ENCODE peak calls at places on chromosomes 12 and 14, in five cellular contexts. G is aorta, Q is DND-41, T is K562, S is fibroblast of lung. E is an unnamed sample. For H3K4me1 and H3K36me3, the result is how much of the 10 kb centered on the place peaks cover.

GRCh38 chr12:62711626-62712305 is 223.2 kb downstream of the PPM1H start:
- DNase-seq in G (no peak), Q (no peak), T (no peak), S (no peak), E (no peak)

GRCh38 chr12:19922687-19923086 is 445.6 kb upstream of the PDE3A start:
- DNase-seq in G (no peak), Q (no peak), T (no peak), S (no peak), E (no peak)

GRCh38 chr12:131044136-131044535 is 90.4 kb downstream of the ADGRD1 start:
- DNase-seq in G (peak), Q (no peak), T (no peak), S (no peak), E (no peak)

GRCh38 chr14:27845241-27845850 is 921.2 kb upstream of the FOXG1 start:
- DNase-seq in G (peak), Q (no peak), T (peak), S (no peak), E (no peak)

GRCh38 chr12:93204896-93205295 is 172.8 kb upstream of the NUDT4 start:
- DNase-seq in G (no peak), Q (no peak), T (no peak), S (no peak), E (no peak)

GRCh38 chr14:56805992-56806737 is 4.1 kb downstream of the OTX2 start:
- DNase-seq in G (no peak), Q (no peak), T (no peak), S (no peak), E (no peak)

GRCh38 chr14:50417853-50418252 is 21.2 kb upstream of the CDKL1 start:
- DNase-seq in G (no peak), Q (no peak), T (no peak), S (peak), E (no peak)

GRCh38 chr14:69312608-69313007 is 52.6 kb downstream of the GALNT16 start:
- DNase-seq in G (peak), Q (no peak), T (no peak), S (no peak), E (no peak)

GRCh38 chr12:3869860-3870259 is 3.3 kb downstream of the PARP11 start:
- DNase-seq in G (no peak), Q (peak), T (no peak), S (no peak), E (no peak)

GRCh38 chr12:75487310-75487709 is 6.8 kb downstream of the GLIPR1 start:
- DNase-seq in G (no peak), Q (no peak), T (no peak), S (no peak), E (no peak)

GRCh38 chr14:20743556-20743955 is 2.1 kb upstream of the EDDM3A start:
- DNase-seq in G (no peak), Q (no peak), T (no peak), S (no peak), E (no peak)

GRCh38 chr14:105364100-105364708 is 34.1 kb upstream of the TEX22 start:
- DNase-seq in G (no peak), Q (peak), T (peak), S (peak), E (peak)

GRCh38 chr14:55780156-55780946 is 200.3 kb downstream of the KTN1 start:
- DNase-seq in G (peak), Q (no peak), T (no peak), S (peak), E (no peak)

GRCh38 chr12:117210266-117210918 is 20.1 kb upstream of the FBXO21 start:
- DNase-seq in G (no peak), Q (no peak), T (no peak), S (no peak), E (no peak)

GRCh38 chr14:92581966-92582566 is 68.5 kb downstream of the RIN3 start:
- DNase-seq in G (no peak), Q (no peak), T (no peak), S (no peak), E (no peak)

GRCh38 chr12:122668268-122668667 is 34.9 kb downstream of the HCAR2 start:
- DNase-seq in G (no peak), Q (no peak), T (no peak), S (no peak), E (no peak)

GRCh38 chr12:123983822-123984485 is 10.9 kb downstream of the ZNF664 start:
- DNase-seq in G (no peak), Q (peak), T (peak), S (peak), E (peak)

GRCh38 chr12:14284189-14284722 is 81.2 kb upstream of the ATF7IP start:
- DNase-seq in G (no peak), Q (no peak), T (peak), S (peak), E (no peak)

GRCh38 chr12:75196408-75196807 is 13.2 kb downstream of the KCNC2 start:
- DNase-seq in G (no peak), Q (no peak), T (no peak), S (no peak), E (no peak)

GRCh38 chr14:61154606-61155005 is 126.5 kb downstream of the TMEM30B start:
- DNase-seq in G (no peak), Q (no peak), T (no peak), S (no peak), E (no peak)

GRCh38 chr14:80988742-80989429 is 33.5 kb downstream of the TSHR start:
- DNase-seq in G (no peak), Q (no peak), T (no peak), S (no peak), E (no peak)

GRCh38 chr12:46521145-46521544 is 148.6 kb upstream of the SLC38A2 start:
- DNase-seq in G (no peak), Q (no peak), T (no peak), S (peak), E (no peak)

GRCh38 chr14:28707814-28708213 is 58.8 kb upstream of the FOXG1 start:
- DNase-seq in G (no peak), Q (no peak), T (no peak), S (peak), E (no peak)

GRCh38 chr14:103625361-103626095 is 3.5 kb upstream of the KLC1 start:
- DNase-seq in G (no peak), Q (peak), T (no peak), S (no peak), E (peak)

GRCh38 chr12:40336573-40337199 is 111.9 kb downstream of the LRRK2 start:
- DNase-seq in G (no peak), Q (no peak), T (no peak), S (peak), E (no peak)

GRCh38 chr14:32075636-32076277 is 1.3 kb upstream of the ARHGAP5 start:
- DNase-seq in G (no peak), Q (no peak), T (peak), S (peak), E (no peak)

GRCh38 chr12:3747976-3748619 is 4.8 kb downstream of the CRACR2A start:
- DNase-seq in G (no peak), Q (no peak), T (no peak), S (no peak), E (no peak)

GRCh38 chr12:100332852-100333251 is 24.0 kb upstream of the SLC17A8 start:
- DNase-seq in G (no peak), Q (no peak), T (no peak), S (no peak), E (no peak)

GRCh38 chr12:12081836-12082497 is 11.2 kb downstream of the BCL2L14 start:
- DNase-seq in G (no peak), Q (no peak), T (peak), S (peak), E (no peak)

GRCh38 chr12:77153706-77154105 is 88.3 kb upstream of the E2F7 start:
- DNase-seq in G (no peak), Q (no peak), T (no peak), S (peak), E (no peak)

GRCh38 chr12:52672321-52672933 is 7.8 kb downstream of the KRT1 start:
- DNase-seq in G (no peak), Q (no peak), T (no peak), S (no peak), E (no peak)

GRCh38 chr14:100262545-100262944 is 23.6 kb downstream of the YY1 start:
- DNase-seq in G (no peak), Q (no peak), T (no peak), S (no peak), E (no peak)

GRCh38 chr14:75250800-75251199 is 27.8 kb upstream of the FOS start:
- DNase-seq in G (no peak), Q (no peak), T (no peak), S (no peak), E (no peak)

DNA sequence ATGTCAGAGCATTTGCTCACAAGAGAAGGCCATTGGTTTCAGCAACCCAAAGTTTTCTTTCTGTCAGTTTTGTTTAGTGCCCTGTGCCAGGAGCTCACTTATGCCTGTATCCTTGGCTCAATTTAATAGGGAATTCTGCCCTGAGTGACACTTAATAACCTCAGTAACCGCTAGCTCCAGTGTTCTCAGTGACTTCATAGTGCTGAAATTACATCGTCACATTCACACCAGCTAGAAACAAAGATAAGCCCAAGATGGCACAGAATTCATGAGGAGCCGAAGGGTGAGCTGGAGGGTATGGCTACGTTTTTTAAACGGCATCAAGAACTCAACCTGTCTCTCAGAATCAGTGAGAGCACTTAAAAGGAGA is 37.1 kb downstream of the PTGER2 start:
- DNase-seq in G (no peak), Q (no peak), T (no peak), S (peak), E (no peak)
- H3K4me1 ChIP-seq in G (under half), Q (half or more), T (under half), S (under half), E (half or more)

GRCh38 chr14:23547924-23548323 is 3.6 kb downstream of the ZFHX2 start:
- DNase-seq in G (no peak), Q (no peak), T (no peak), S (no peak), E (no peak)

GRCh38 chr14:23548351-23549318 is 2.9 kb downstream of the ZFHX2 start:
- DNase-seq in G (no peak), Q (no peak), T (peak), S (peak), E (no peak)

GRCh38 chr14:23550131-23550826 is 1.3 kb downstream of the ZFHX2 start:
- DNase-seq in G (no peak), Q (no peak), T (no peak), S (no peak), E (no peak)

GRCh38 chr14:23551266-23552028 is at the start of gene ZFHX2:
- DNase-seq in G (peak), Q (peak), T (peak), S (peak), E (peak)

DNA sequence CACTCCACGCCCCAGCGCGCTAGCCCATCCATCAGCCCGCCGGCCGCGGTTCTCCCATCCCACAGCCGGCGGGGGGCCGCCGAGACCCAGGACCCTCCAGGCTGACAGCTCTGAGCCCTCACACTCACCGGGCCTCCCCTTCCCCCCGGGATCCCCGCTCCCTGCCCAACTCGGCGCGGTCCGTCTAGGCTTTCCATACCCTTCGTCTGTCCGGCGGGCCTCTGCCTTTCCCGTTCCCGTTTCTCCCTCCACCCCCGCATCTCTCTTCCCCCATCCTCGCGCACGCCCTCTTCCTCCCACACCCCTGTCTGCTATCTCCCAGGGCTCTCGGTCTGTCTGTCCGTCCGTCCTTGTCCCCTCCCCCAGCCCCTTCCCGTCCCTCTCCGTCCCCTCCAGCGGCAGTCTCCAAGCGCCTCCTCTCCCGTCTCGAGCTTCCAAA is 719 bp downstream of the ZFHX2 start:
- DNase-seq in G (no peak), Q (no peak), T (peak), S (no peak), E (no peak)
- H3K27ac ChIP-seq in G (no peak), Q (peak), T (no peak), S (no peak), E (no peak)

DNA sequence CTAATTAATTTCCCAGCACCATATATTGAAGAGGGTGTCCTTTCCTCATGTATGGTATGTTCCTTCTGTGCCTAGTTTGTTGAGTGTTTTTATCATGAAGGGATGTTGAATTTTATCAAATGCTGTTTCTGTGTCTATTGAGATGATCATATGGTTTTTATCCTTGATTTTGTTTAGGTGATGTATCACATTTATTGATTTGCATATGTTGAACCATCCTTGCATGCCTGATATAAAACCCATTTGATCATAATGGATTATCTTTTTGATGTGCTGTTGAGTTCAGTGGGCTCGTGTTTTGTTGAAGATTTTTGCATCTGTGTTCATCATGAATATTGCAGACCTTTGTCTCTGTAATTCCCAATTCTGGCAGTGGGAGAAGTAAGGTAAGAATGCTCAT is 44.6 kb downstream of the RASSF8 start:
- DNase-seq in G (no peak), Q (no peak), T (no peak), S (no peak), E (no peak)
- H3K36me3 ChIP-seq in G (under half), Q (under half), T (under half), S (under half), E (under half)

GRCh38 chr12:7008864-7009263 is 9.4 kb downstream of the LPCAT3 start:
- DNase-seq in G (no peak), Q (no peak), T (no peak), S (no peak), E (no peak)
- H3K4me1 ChIP-seq in G (under half), Q (under half), T (under half), S (under half), E (under half)

GRCh38 chr12:6763380-6763779 is 2.8 kb upstream of the PTMS start:
- DNase-seq in G (no peak), Q (no peak), T (no peak), S (no peak), E (no peak)
- H3K27ac ChIP-seq in G (peak), Q (no peak), T (peak), S (peak), E (peak)

GRCh38 chr12:54959291-54960018 is 25.1 kb downstream of the TESPA1 start:
- DNase-seq in G (no peak), Q (no peak), T (no peak), S (no peak), E (no peak)

GRCh38 chr12:54958048-54958658 is 26.4 kb downstream of the TESPA1 start:
- DNase-seq in G (no peak), Q (peak), T (peak), S (peak), E (peak)

GRCh38 chr12:54956818-54957641 is 27.5 kb downstream of the TESPA1 start:
- DNase-seq in G (no peak), Q (no peak), T (no peak), S (no peak), E (no peak)

GRCh38 chr12:54954228-54954627 is 30.3 kb downstream of the TESPA1 start:
- DNase-seq in G (no peak), Q (no peak), T (no peak), S (no peak), E (no peak)

DNA sequence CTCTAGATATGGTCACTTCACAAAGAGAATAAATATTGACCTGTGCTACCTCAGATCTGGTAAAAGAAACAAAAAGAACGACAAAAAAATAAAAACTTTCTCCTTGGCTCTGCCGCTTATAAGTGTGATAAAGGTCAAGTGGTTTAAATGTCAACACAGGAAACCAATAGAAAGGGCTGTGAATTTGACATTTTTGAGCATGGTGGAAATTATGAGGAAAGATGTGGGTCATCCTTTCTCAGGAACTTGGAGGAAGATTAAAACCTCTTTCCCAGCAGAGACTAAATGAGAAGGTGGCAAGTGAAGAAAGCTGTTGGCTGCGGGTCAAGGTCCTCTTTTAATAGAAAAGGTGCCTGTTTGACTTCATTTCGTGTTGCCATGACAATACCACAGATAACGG is 28.2 kb downstream of the TESPA1 start:
- DNase-seq in G (no peak), Q (no peak), T (no peak), S (no peak), E (no peak)
- H3K36me3 ChIP-seq in G (under half), Q (half or more), T (under half), S (under half), E (under half)

GRCh38 chr14:95137804-95138167 is 19.5 kb downstream of the DICER1 start:
- DNase-seq in G (no peak), Q (no peak), T (no peak), S (no peak), E (no peak)

GRCh38 chr14:95136631-95137030 is 20.7 kb downstream of the DICER1 start:
- DNase-seq in G (no peak), Q (no peak), T (no peak), S (peak), E (no peak)

GRCh38 chr14:95140060-95140858 is 17.1 kb downstream of the DICER1 start:
- DNase-seq in G (no peak), Q (no peak), T (no peak), S (no peak), E (no peak)

GRCh38 chr14:95137164-95137803 is 20.0 kb downstream of the DICER1 start:
- DNase-seq in G (no peak), Q (no peak), T (no peak), S (no peak), E (no peak)

DNA sequence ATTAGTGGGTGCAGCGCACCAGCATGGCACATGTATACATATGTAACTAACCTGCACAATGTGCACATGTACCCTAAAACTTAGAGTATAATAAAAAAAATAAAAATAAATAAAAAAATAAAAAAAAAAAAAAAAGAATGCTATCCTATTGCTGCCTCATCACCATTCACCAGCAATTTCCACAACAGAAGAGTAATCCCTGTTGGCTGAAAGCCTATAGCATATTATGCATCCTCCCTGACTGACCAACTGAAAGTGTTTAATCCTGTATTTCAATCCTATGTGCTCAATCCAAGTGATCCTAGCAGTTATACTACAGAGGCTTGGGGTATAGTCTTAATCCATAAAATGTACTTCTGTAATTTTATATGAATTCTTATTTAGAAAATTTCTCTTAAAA is 18.5 kb downstream of the DICER1 start:
- DNase-seq in G (no peak), Q (no peak), T (no peak), S (no peak), E (no peak)
- H3K4me1 ChIP-seq in G (under half), Q (under half), T (under half), S (under half), E (under half)

DNA sequence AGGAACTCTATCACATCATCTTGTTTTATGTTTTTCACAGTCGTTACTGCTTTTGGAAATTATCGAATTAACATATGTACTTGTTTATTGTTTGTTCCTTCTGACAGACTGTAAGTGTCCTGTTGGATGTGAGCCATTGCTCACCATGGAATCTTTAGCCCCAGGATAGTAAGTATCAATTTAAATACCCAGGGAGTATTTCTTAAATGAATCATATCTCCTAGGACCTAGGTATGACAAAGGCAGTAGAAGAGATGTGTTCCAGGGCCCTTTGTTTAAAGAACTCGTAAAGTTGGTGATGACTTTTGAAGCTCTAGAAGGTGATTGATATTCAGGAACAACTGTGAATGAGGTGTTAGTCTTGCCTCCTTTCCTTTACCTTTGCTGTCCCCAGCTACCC is 30.3 kb upstream of the STRAP start:
- DNase-seq in G (no peak), Q (no peak), T (no peak), S (no peak), E (no peak)
- H3K27ac ChIP-seq in G (no peak), Q (no peak), T (no peak), S (no peak), E (no peak)

GRCh38 chr14:71048393-71048792 is 141.1 kb downstream of the PCNX1 start:
- DNase-seq in G (no peak), Q (no peak), T (no peak), S (no peak), E (no peak)
- H3K36me3 ChIP-seq in G (under half), Q (half or more), T (under half), S (under half), E (under half)